ENCODE peak calls at places on chromosomes 1 and 21, in eight cellular contexts. J is mammary epithelial cell, H is mucosa of descending colon, C is adrenal gland, K is GM23248, L is Peyer's patch, V is aorta, Z is tibial artery. G is an unnamed sample. For H3K4me1, the result is how much of the 10 kb centered on the place peaks cover.

GRCh38 chr1:7407980-7408770 is 362.9 kb upstream of the VAMP3 start:
- DNase-seq in Z (peak), J (no peak), K (no peak), C (no peak), H (no peak), L (no peak), V (peak), G (peak)

GRCh38 chr21:31398574-31398973 is 54.5 kb upstream of the TIAM1 start:
- DNase-seq in V (no peak), H (no peak), K (no peak), C (no peak), J (no peak), L (no peak), Z (peak), G (no peak)

GRCh38 chr21:41090981-41091380 is 77.0 kb upstream of the BACE2 start:
- DNase-seq in L (no peak), K (no peak), H (no peak), Z (no peak), V (no peak), J (no peak), C (no peak), G (no peak)

GRCh38 chr1:239831577-239832355 is 259.9 kb upstream of the FMN2 start:
- DNase-seq in J (no peak), L (no peak), K (no peak), C (no peak), H (no peak), Z (no peak), V (no peak), G (no peak)

GRCh38 chr1:22665752-22666151 is 12.7 kb downstream of the C1QB start:
- DNase-seq in C (no peak), V (no peak), K (peak), L (peak), J (peak), Z (no peak), H (peak), G (no peak)

GRCh38 chr1:113812661-113813135 is 422 bp upstream of the RSBN1 start:
- DNase-seq in C (peak), K (peak), H (peak), L (no peak), V (no peak), J (no peak), Z (no peak), G (peak)

GRCh38 chr1:66343569-66344325 is 190.2 kb upstream of the SGIP1 start:
- DNase-seq in H (no peak), L (no peak), K (peak), J (no peak), V (no peak), C (no peak), Z (no peak), G (no peak)

GRCh38 chr21:20720623-20721022 is 277.6 kb upstream of the NCAM2 start:
- DNase-seq in Z (no peak), H (no peak), J (no peak), C (no peak), K (no peak), L (no peak), V (no peak), G (no peak)

GRCh38 chr21:26144026-26144425 is 26.5 kb downstream of the APP start:
- DNase-seq in Z (no peak), H (no peak), C (no peak), J (no peak), V (no peak), L (no peak), K (no peak), G (no peak)

GRCh38 chr1:167839009-167839408 is 74.9 kb downstream of the ADCY10 start:
- DNase-seq in J (no peak), L (no peak), V (no peak), C (no peak), H (no peak), Z (no peak), K (no peak), G (no peak)

DNA sequence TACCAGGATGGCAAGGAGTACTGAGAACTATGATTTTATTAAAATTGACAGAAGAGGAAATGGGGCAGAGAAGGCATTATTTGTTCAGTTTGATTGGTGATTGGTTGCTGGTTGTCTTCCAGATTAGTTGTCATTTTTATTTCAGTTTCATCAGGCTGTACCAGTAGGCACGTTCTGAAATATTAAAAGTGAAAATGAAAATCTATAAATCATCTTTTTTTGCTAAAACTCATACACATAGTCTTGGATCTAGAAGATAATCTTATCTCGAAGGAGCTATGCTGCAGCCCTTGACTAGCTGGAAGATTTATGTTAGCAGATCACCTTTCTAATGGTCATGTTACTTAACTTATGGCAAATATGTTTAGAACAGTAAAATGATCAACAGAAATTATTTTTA is 29.0 kb downstream of the NEK7 start:
- DNase-seq in V (no peak), J (no peak), L (no peak), C (no peak), Z (no peak), H (no peak), K (no peak), G (no peak)
- H3K4me1 ChIP-seq in V (under half), J (under half), L (under half), C (under half), Z (under half), H (under half), K (half or more), G (half or more)

DNA sequence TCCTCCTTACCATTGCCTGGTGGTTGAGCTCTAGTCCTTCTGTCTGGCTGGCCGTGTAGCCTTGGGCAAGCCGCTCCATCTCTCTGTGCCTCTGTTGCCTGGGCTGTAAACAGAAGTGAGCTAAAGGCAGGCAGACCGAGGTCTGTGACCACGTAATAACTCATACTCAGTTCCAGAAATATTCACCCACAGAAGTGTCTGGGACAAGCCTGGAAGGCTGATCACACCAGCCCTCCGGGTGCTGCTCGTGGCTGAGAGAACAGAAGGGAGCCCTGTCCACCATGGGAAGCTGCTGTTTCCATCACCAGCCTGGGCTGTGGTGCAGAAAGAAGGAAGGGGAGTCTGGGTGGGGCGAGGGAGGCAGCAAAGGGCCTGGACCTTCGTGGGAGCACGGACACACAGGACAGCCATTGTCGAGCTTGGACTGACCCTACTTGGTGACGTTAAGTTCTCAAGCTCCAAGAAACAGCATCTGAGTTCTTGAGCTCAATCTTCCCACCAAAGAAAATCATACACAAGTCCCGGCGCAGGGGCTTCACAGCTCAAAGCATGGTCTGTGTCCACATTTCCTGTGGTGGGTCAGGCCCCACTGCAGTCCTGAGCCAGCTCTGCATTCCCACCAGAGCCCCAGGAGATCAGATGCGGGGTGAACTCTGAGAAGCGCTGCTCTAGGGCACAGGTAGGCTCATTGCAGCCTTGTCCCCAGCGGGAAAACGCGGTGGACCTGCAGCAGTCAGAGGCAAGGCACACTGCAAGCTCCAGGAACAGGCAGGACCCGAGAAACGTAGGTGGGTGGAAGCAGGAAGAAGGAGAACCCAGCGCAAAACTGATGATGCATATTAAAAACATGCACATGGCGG is 61.8 kb downstream of the RUNX3 start:
- DNase-seq in C (peak), V (no peak), Z (peak), K (no peak), J (no peak), L (no peak), H (no peak), G (no peak)
- H3K4me1 ChIP-seq in C (under half), V (under half), Z (under half), K (under half), J (under half), L (under half), H (under half), G (under half)

DNA sequence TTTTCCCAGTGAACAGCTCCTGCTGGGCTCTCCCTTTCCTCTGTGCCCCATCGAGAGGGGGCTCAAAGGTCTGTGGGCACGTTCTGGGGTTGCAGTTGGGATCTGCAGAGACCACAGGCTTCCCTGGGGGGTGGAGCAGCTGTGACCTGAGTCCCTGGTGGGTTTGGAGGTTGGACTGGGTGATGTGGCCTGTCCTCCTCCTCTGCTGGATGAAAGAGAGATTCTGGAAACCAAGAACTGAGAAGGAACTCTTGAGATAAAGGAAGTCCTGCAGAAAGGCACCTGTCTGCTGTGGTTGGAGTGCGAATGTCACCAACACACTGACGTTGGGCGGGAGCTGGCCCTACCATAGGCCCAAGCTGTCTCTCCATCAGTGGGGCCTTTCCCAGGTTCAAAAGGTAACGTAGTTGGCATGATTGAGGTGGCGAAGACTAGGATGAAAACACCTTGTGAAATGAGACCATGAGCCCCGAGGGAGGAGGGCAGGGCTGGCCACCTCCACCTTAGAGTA is 35.8 kb upstream of the ETV3 start:
- DNase-seq in Z (peak), K (no peak), L (no peak), V (no peak), J (no peak), H (no peak), C (no peak), G (no peak)
- H3K4me1 ChIP-seq in Z (under half), K (under half), L (under half), V (under half), J (under half), H (under half), C (under half), G (under half)

GRCh38 chr1:26697978-26698849 is 2.4 kb downstream of the ARID1A start:
- DNase-seq in Z (no peak), J (peak), C (peak), H (peak), K (peak), L (peak), V (no peak), G (peak)
- H3K4me1 ChIP-seq in Z (half or more), J (half or more), C (half or more), H (half or more), K (half or more), L (half or more), V (under half), G (half or more)